ENCODE peak calls at places on chromosomes 16 and 17, in nine cellular contexts. B, M, H, Q, C, T, E, R and G are unnamed samples.
A peak's percentile ranks its signal among the peaks of the same experiment; 100 is the strongest.

GRCh38 chr16:2531371-2531695 is at the start of gene CEMP1:
- DNase-seq in B (no peak), M (no peak), H (no peak), Q (no peak), C (no peak), T (no peak), E (no peak), R (no peak), G (no peak)

GRCh38 chr17:56653877-56654276 is 60.4 kb downstream of the NOG start:
- DNase-seq in B (no peak), M (peak; percentile 90), H (peak; percentile 43), Q (peak; percentile 52), C (peak; percentile 55), T (peak; percentile 33), E (peak; percentile 78), R (no peak), G (peak; percentile 43)

GRCh38 chr17:36942631-36943125 is 5.4 kb downstream of the LHX1 start:
- DNase-seq in B (no peak), M (no peak), H (no peak), Q (no peak), C (no peak), T (no peak), E (no peak), R (no peak), G (no peak)

GRCh38 chr17:13194887-13195286 is 177.1 kb upstream of the ELAC2 start:
- DNase-seq in B (no peak), M (no peak), H (no peak), Q (no peak), C (no peak), T (no peak), E (no peak), R (no peak), G (no peak)

GRCh38 chr17:9912146-9913099 is 7.4 kb upstream of the RCVRN start:
- DNase-seq in B (no peak), M (no peak), H (no peak), Q (peak; percentile 8), C (no peak), T (no peak), E (no peak), R (no peak), G (no peak)

GRCh38 chr16:12752159-12752558 is 51.5 kb downstream of the CPPED1 start:
- DNase-seq in B (no peak), M (no peak), H (no peak), Q (no peak), C (no peak), T (no peak), E (no peak), R (no peak), G (no peak)

GRCh38 chr16:57531253-57531575 is 5.2 kb downstream of the CCDC102A start:
- DNase-seq in B (no peak), M (no peak), H (no peak), Q (no peak), C (no peak), T (no peak), E (no peak), R (no peak), G (no peak)

GRCh38 chr17:64315032-64315490 is 52.0 kb upstream of the TEX2 start:
- DNase-seq in B (no peak), M (no peak), H (no peak), Q (no peak), C (no peak), T (no peak), E (peak; percentile 86), R (no peak), G (no peak)

GRCh38 chr17:48719642-48720262 is 2.6 kb downstream of the PRAC1 start:
- DNase-seq in B (no peak), M (no peak), H (no peak), Q (no peak), C (no peak), T (no peak), E (no peak), R (no peak), G (no peak)

GRCh38 chr17:27975146-27976011 is 67.1 kb upstream of the NLK start:
- DNase-seq in B (no peak), M (no peak), H (no peak), Q (peak; percentile 51), C (peak; percentile 28), T (peak; percentile 51), E (peak; percentile 54), R (no peak), G (no peak)

GRCh38 chr17:7263801-7264078 is 1.5 kb upstream of the CLDN7 start:
- DNase-seq in B (no peak), M (no peak), H (no peak), Q (no peak), C (no peak), T (no peak), E (no peak), R (no peak), G (no peak)

GRCh38 chr17:17675925-17676534 is 5.2 kb upstream of the RAI1 start:
- DNase-seq in B (no peak), M (peak; percentile 18), H (no peak), Q (peak; percentile 52), C (peak; percentile 39), T (no peak), E (peak; percentile 86), R (no peak), G (no peak)

GRCh38 chr17:14019186-14019956 is 49.9 kb upstream of the COX10 start:
- DNase-seq in B (no peak), M (no peak), H (no peak), Q (peak; percentile 57), C (peak; percentile 50), T (peak; percentile 71), E (peak; percentile 42), R (no peak), G (no peak)

GRCh38 chr16:57364143-57364542 is 5.6 kb downstream of the CCL22 start:
- DNase-seq in B (no peak), M (no peak), H (no peak), Q (no peak), C (no peak), T (no peak), E (no peak), R (no peak), G (no peak)

GRCh38 chr16:22933173-22933572 is 119.2 kb downstream of the HS3ST2 start:
- DNase-seq in B (no peak), M (peak; percentile 56), H (no peak), Q (no peak), C (no peak), T (no peak), E (peak; percentile 8), R (no peak), G (no peak)

GRCh38 chr17:80195671-80196529 is 24.2 kb downstream of the SGSH start:
- DNase-seq in B (no peak), M (peak; percentile 24), H (peak; percentile 30), Q (no peak), C (peak; percentile 2), T (no peak), E (peak; percentile 26), R (no peak), G (no peak)

GRCh38 chr17:17420035-17420434 is 56.8 kb upstream of the MED9 start:
- DNase-seq in B (no peak), M (no peak), H (no peak), Q (no peak), C (no peak), T (no peak), E (no peak), R (no peak), G (no peak)

GRCh38 chr16:22207715-22208360 is 1.8 kb downstream of the EEF2K start:
- DNase-seq in B (no peak), M (no peak), H (no peak), Q (no peak), C (no peak), T (no peak), E (no peak), R (no peak), G (no peak)

GRCh38 chr16:86734559-86735480 is 156.5 kb downstream of the FOXL1 start:
- DNase-seq in B (no peak), M (no peak), H (no peak), Q (no peak), C (no peak), T (no peak), E (no peak), R (no peak), G (peak; percentile 73)

GRCh38 chr16:57906385-57907316 is 64.3 kb downstream of the CNGB1 start:
- DNase-seq in B (no peak), M (no peak), H (peak; percentile 11), Q (no peak), C (no peak), T (no peak), E (no peak), R (no peak), G (no peak)

GRCh38 chr17:327971-328370 is 24.6 kb downstream of the RPH3AL start:
- DNase-seq in B (no peak), M (no peak), H (no peak), Q (no peak), C (no peak), T (no peak), E (no peak), R (no peak), G (no peak)

GRCh38 chr16:80580109-80580832 is 39.5 kb downstream of the DYNLRB2 start:
- DNase-seq in B (no peak), M (no peak), H (peak; percentile 51), Q (peak; percentile 45), C (peak; percentile 63), T (peak; percentile 91), E (no peak), R (no peak), G (no peak)

GRCh38 chr16:84611041-84611440 is 6.8 kb downstream of the COTL1 start:
- DNase-seq in B (no peak), M (no peak), H (no peak), Q (peak; percentile 61), C (peak; percentile 82), T (no peak), E (no peak), R (no peak), G (no peak)